ENCODE peak calls at places on chromosomes 3 and 15, in eight cellular contexts. P, G, C, D, X, Y, A and O are unnamed samples.

GRCh38 chr3:43872901-43873300 is 182.2 kb downstream of the ABHD5 start:
- DNase-seq in G (no peak), Y (no peak), X (peak; percentile 58), A (peak; percentile 41), P (peak; percentile 39), C (no peak), D (no peak), O (no peak)

GRCh38 chr15:50940506-50940905 is 32.0 kb downstream of the AP4E1 start:
- DNase-seq in C (no peak), A (peak; percentile 41), P (no peak), G (no peak), X (no peak), Y (no peak), D (no peak), O (no peak)

GRCh38 chr15:40050788-40051615 is 12.0 kb upstream of the SRP14 start:
- DNase-seq in A (peak; percentile 32), G (no peak), D (no peak), Y (no peak), P (peak; percentile 74), X (no peak), C (no peak), O (peak; percentile 52)

GRCh38 chr15:99992611-99993231 is 259.5 kb upstream of the LYSMD4 start:
- DNase-seq in C (no peak), P (no peak), A (no peak), Y (no peak), G (no peak), X (no peak), D (no peak), O (no peak)

GRCh38 chr15:25346371-25346770 is 92.5 kb downstream of the UBE3A start:
- DNase-seq in Y (no peak), G (no peak), C (no peak), D (no peak), A (no peak), P (no peak), X (no peak), O (no peak)

GRCh38 chr3:174376346-174376745 is 482.8 kb upstream of the NAALADL2 start:
- DNase-seq in P (no peak), C (no peak), D (no peak), Y (no peak), A (peak; percentile 46), X (no peak), G (no peak), O (no peak)

GRCh38 chr3:82202254-82202653 is 440.8 kb upstream of the GBE1 start:
- DNase-seq in D (no peak), X (no peak), C (no peak), A (no peak), Y (no peak), G (no peak), P (no peak), O (no peak)

GRCh38 chr3:36701903-36702374 is 62.4 kb downstream of the DCLK3 start:
- DNase-seq in C (no peak), G (no peak), D (peak; percentile 24), X (no peak), Y (no peak), P (no peak), A (peak; percentile 96), O (no peak)

GRCh38 chr3:10883478-10884234 is 67.6 kb downstream of the SLC6A11 start:
- DNase-seq in A (peak; percentile 3), P (peak; percentile 38), G (no peak), C (no peak), Y (no peak), D (no peak), X (no peak), O (peak; percentile 40)

GRCh38 chr15:100099976-100100375 is 241.8 kb downstream of the ADAMTS17 start:
- DNase-seq in G (no peak), D (no peak), X (no peak), P (no peak), C (no peak), Y (no peak), A (no peak), O (no peak)

GRCh38 chr3:32401141-32401540 is 9.5 kb downstream of the CMTM7 start:
- DNase-seq in D (no peak), Y (no peak), G (no peak), X (no peak), C (no peak), P (no peak), A (no peak), O (no peak)

GRCh38 chr3:136293279-136293678 is 43.1 kb downstream of the PCCB start:
- DNase-seq in D (no peak), A (no peak), X (no peak), C (no peak), Y (no peak), G (no peak), P (no peak), O (no peak)

GRCh38 chr15:84631706-84632272 is 22.3 kb downstream of the WDR73 start:
- DNase-seq in X (no peak), A (peak; percentile 14), Y (no peak), P (no peak), G (no peak), D (no peak), C (no peak), O (peak; percentile 24)

GRCh38 chr15:74317820-74318375 is 49.5 kb downstream of the CYP11A1 start:
- DNase-seq in D (no peak), G (no peak), A (peak; percentile 87), P (no peak), C (peak; percentile 92), Y (no peak), X (peak; percentile 24), O (peak; percentile 84)

GRCh38 chr3:129673012-129673411 is 66.5 kb upstream of the PLXND1 start:
- DNase-seq in C (no peak), P (no peak), X (no peak), Y (no peak), G (no peak), A (no peak), D (no peak), O (peak; percentile 83)
- H3K27ac ChIP-seq in C (no peak overlapping the region), P (no peak overlapping the region), X (peak overlapping the region; percentile 77), Y (no peak overlapping the region), G (no peak overlapping the region), A (no peak overlapping the region), D (no peak overlapping the region), O (no peak overlapping the region)

DNA sequence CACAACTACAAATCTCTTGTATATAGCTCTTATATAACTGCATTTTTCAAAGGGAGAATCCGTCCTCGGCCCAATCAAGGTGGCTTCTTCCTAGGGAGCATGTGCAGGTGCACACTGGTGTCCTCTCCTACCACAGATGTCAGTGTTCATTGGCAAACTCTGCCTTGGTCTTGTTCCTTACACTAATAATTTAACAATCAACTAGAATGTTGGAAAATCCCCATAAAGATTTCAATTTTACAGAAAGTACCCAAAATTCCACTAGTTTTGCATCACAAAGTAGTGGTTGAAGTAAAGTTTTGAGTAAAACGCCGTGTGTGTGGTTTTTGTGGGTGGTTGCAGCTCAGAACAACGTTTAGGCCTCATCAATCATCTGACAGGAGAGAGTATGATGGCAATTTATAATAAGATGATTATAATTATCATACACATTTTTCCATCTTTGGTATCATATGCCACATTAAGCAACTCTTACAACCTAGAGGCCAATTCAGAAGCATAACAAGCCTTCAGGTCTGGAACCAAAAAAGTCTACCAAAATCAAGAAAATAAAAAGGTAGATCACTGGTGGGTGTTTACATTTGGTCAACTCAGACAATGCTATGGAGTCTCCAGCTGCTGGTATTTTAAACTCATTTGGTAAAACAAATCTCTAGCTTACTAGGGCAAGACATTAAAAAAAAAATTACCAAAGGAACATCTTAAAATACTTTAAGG is 128.9 kb upstream of the BHLHE40 start:
- DNase-seq in D (no peak), A (no peak), Y (no peak), P (no peak), G (no peak), C (no peak), X (no peak), O (no peak)
- H3K27ac ChIP-seq in D (no peak overlapping the region), A (no peak overlapping the region), Y (no peak overlapping the region), P (no peak overlapping the region), G (peak overlapping the region; percentile 29), C (no peak overlapping the region), X (no peak overlapping the region), O (no peak overlapping the region)

GRCh38 chr3:172333042-172333377 is 115.2 kb downstream of the GHSR start:
- DNase-seq in A (no peak), X (no peak), Y (no peak), D (no peak), G (no peak), P (no peak), C (no peak), O (no peak)
- H3K27ac ChIP-seq in A (no peak overlapping the region), X (no peak overlapping the region), Y (no peak overlapping the region), D (no peak overlapping the region), G (no peak overlapping the region), P (no peak overlapping the region), C (peak overlapping the region; percentile 11), O (no peak overlapping the region)

DNA sequence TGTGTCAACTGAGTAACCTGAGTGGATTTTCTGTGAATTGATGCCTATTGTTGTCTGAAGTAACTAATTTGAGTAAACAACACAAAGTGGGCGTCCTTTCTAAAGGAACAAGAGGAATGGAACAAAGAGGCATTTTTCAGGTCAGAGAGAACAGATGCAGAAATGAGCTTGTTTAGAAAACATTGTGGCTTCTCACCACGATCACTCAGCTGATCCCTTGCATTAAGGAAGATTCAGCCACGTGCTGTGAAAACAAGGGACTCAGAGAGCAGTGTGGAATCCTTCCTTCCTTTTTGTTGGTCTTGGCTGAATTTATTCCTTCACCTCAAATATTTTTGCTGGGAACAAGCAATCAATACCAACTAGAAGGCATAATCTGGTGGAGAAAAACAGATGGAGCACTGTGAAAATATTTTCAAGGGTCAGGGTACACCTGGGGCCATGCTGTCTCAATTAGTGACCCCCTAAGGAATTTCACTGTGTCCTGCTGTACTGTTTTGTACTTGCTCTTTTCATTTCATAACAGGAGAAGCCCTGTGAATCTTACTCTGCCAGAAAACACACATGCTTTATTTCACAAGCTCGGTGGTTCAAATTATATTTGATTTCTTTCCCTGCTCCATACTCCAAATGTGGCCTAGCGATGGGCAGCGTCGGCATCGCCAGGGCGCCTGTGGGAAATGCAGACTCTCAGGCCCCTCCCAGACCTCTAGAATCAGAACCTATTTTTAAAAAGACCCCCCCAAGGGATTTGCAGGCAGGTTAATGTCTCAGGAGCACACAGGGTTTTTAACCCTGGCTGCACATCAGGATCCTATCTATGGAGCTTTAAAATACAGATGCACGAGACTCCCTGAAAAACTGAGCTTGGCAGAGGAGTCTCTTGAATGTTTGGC is 11.6 kb upstream of the SLC6A20 start:
- DNase-seq in G (no peak), Y (no peak), X (no peak), C (no peak), P (no peak), D (no peak), A (no peak), O (no peak)
- H3K27ac ChIP-seq in G (no peak overlapping the region), Y (no peak overlapping the region), X (no peak overlapping the region), C (peak overlapping the region; percentile 51), P (no peak overlapping the region), D (no peak overlapping the region), A (no peak overlapping the region), O (peak overlapping the region; percentile 11)

DNA sequence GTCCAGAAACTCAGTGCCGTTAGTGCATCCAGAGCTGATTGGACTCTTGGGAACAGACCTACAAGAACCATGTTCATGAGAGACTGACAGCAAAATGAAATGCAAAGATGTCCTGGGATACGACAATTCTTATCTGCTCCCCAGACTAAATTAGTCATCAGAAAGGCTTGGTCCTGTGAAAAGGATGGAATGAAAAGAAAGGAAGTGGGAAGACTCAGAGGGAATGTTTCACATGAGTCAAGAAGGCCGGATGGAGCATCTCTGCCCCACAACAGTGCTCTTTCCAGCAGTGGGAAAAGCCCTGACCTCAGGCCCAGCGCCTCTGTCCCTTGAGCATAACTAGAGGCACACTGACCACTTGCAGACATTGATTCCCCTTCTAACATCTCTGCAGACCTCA is 39.3 kb upstream of the UACA start:
- DNase-seq in A (peak; percentile 91), X (no peak), P (no peak), Y (no peak), G (no peak), C (no peak), D (no peak), O (no peak)
- H3K27ac ChIP-seq in A (peak overlapping the region; percentile 70), X (no peak overlapping the region), P (no peak overlapping the region), Y (no peak overlapping the region), G (no peak overlapping the region), C (peak overlapping the region; percentile 43), D (peak overlapping the region; percentile 82), O (no peak overlapping the region)

GRCh38 chr3:50612234-50612972 is 829 bp upstream of the CISH start:
- DNase-seq in Y (no peak), P (no peak), G (peak; percentile 17), C (no peak), A (no peak), D (no peak), X (no peak), O (no peak)
- H3K27ac ChIP-seq in Y (no peak overlapping the region), P (no peak overlapping the region), G (peak overlapping the region; percentile 84), C (peak overlapping the region; percentile 100), A (peak overlapping the region; percentile 39), D (no peak overlapping the region), X (no peak overlapping the region), O (peak overlapping the region; percentile 76)